ENCODE peak calls at places on chromosomes 13 and 19, in ten cellular contexts. One of them, this sample, is unnamed.

GRCh38 chr13:93172109-93172508 is 54.5 kb upstream of the GPC6 start:
- DNase-seq in Calu3: no peak
- DNase-seq in DND-41: no peak
- DNase-seq in left ventricle myocardium inferior: no peak
- DNase-seq in WERI-Rb-1: peak; percentile 38
- DNase-seq in choroid plexus epithelial cell: no peak
- DNase-seq in tibial nerve: no peak
- DNase-seq in cardiac muscle cell: no peak
- DNase-seq in upper lobe of right lung: no peak
- DNase-seq in AG10803: no peak
- DNase-seq in this sample: no peak

GRCh38 chr19:10270180-10270615 is 722 bp upstream of the ICAM1 start:
- DNase-seq in upper lobe of right lung: peak; percentile 93
- DNase-seq in choroid plexus epithelial cell: peak; percentile 48
- DNase-seq in Calu3: no peak
- DNase-seq in left ventricle myocardium inferior: peak; percentile 76
- DNase-seq in AG10803: no peak
- DNase-seq in tibial nerve: peak; percentile 35
- DNase-seq in DND-41: no peak
- DNase-seq in cardiac muscle cell: no peak
- DNase-seq in WERI-Rb-1: no peak
- DNase-seq in this sample: no peak

GRCh38 chr13:87331178-87331577 is 340.0 kb upstream of the SLITRK5 start:
- DNase-seq in AG10803: peak; percentile 0
- DNase-seq in tibial nerve: no peak
- DNase-seq in Calu3: no peak
- DNase-seq in cardiac muscle cell: no peak
- DNase-seq in choroid plexus epithelial cell: peak; percentile 23
- DNase-seq in WERI-Rb-1: no peak
- DNase-seq in DND-41: no peak
- DNase-seq in left ventricle myocardium inferior: no peak
- DNase-seq in upper lobe of right lung: no peak
- DNase-seq in this sample: no peak

GRCh38 chr19:33621811-33622504 is at the start of gene CHST8:
- DNase-seq in WERI-Rb-1: peak; percentile 83
- DNase-seq in Calu3: no peak
- DNase-seq in choroid plexus epithelial cell: peak; percentile 16
- DNase-seq in left ventricle myocardium inferior: peak; percentile 40
- DNase-seq in AG10803: peak; percentile 20
- DNase-seq in cardiac muscle cell: peak; percentile 80
- DNase-seq in upper lobe of right lung: no peak
- DNase-seq in tibial nerve: no peak
- DNase-seq in DND-41: no peak
- DNase-seq in this sample: peak; percentile 82

GRCh38 chr13:43110036-43110435 is 86.7 kb downstream of the DNAJC15 start:
- DNase-seq in tibial nerve: no peak
- DNase-seq in choroid plexus epithelial cell: no peak
- DNase-seq in WERI-Rb-1: no peak
- DNase-seq in left ventricle myocardium inferior: no peak
- DNase-seq in cardiac muscle cell: peak; percentile 24
- DNase-seq in AG10803: no peak
- DNase-seq in DND-41: no peak
- DNase-seq in upper lobe of right lung: no peak
- DNase-seq in Calu3: no peak
- DNase-seq in this sample: no peak

GRCh38 chr13:35496761-35497386 is 20.4 kb upstream of the MAB21L1 start:
- DNase-seq in DND-41: no peak
- DNase-seq in cardiac muscle cell: no peak
- DNase-seq in Calu3: no peak
- DNase-seq in upper lobe of right lung: no peak
- DNase-seq in tibial nerve: no peak
- DNase-seq in left ventricle myocardium inferior: no peak
- DNase-seq in WERI-Rb-1: no peak
- DNase-seq in choroid plexus epithelial cell: no peak
- DNase-seq in AG10803: peak; percentile 16
- DNase-seq in this sample: no peak

GRCh38 chr19:1465191-1466016 is 13.6 kb downstream of the C19orf25 start:
- DNase-seq in WERI-Rb-1: no peak
- DNase-seq in DND-41: no peak
- DNase-seq in tibial nerve: no peak
- DNase-seq in upper lobe of right lung: no peak
- DNase-seq in Calu3: no peak
- DNase-seq in choroid plexus epithelial cell: peak; percentile 52
- DNase-seq in AG10803: peak; percentile 47
- DNase-seq in cardiac muscle cell: peak; percentile 73
- DNase-seq in left ventricle myocardium inferior: no peak
- DNase-seq in this sample: no peak

GRCh38 chr13:39047560-39047959 is 9.3 kb downstream of the NHLRC3 start:
- DNase-seq in WERI-Rb-1: peak; percentile 9
- DNase-seq in upper lobe of right lung: no peak
- DNase-seq in Calu3: peak; percentile 31
- DNase-seq in left ventricle myocardium inferior: no peak
- DNase-seq in choroid plexus epithelial cell: peak; percentile 40
- DNase-seq in cardiac muscle cell: no peak
- DNase-seq in DND-41: no peak
- DNase-seq in tibial nerve: no peak
- DNase-seq in AG10803: no peak
- DNase-seq in this sample: no peak

DNA sequence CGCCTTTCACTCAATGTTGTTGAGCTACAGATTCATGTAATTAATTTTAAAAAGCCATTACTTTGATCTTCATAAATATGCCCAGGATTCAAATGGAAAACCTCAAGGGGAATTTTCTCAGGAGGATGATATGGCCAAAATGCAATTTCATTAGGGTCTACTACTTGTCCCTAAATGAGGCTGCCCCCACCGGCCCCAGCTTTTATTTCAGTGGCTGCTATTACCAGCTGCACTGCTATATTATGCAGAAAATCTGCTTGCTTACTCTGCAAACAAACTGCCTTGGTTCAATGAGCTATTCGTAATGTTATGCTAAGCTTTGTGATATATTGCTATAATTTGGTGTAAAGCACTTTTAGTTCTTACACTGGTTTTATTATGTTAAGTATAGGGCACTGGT is 137.3 kb upstream of the TMTC4 start:
- DNase-seq in AG10803: no peak
- DNase-seq in upper lobe of right lung: no peak
- DNase-seq in Calu3: no peak
- DNase-seq in cardiac muscle cell: no peak
- DNase-seq in DND-41: no peak
- DNase-seq in left ventricle myocardium inferior: no peak
- DNase-seq in choroid plexus epithelial cell: no peak
- DNase-seq in tibial nerve: no peak
- DNase-seq in WERI-Rb-1: no peak
- DNase-seq in this sample: no peak
- TF ChIP-seq CTCF in AG10803: no peak
- TF ChIP-seq CTCF in upper lobe of right lung: no peak
- TF ChIP-seq CTCF in Calu3: no peak
- TF ChIP-seq CTCF in cardiac muscle cell: no peak
- TF ChIP-seq CTCF in DND-41: no peak
- TF ChIP-seq CTCF in left ventricle myocardium inferior: no peak
- TF ChIP-seq CTCF in choroid plexus epithelial cell: no peak
- TF ChIP-seq CTCF in tibial nerve: no peak
- TF ChIP-seq CTCF in WERI-Rb-1: no peak
- TF ChIP-seq CTCF in this sample: no peak

GRCh38 chr19:42325308-42325895 is at the start of gene MEGF8:
- DNase-seq in DND-41: peak; percentile 99
- DNase-seq in AG10803: peak; percentile 99
- DNase-seq in left ventricle myocardium inferior: peak; percentile 97
- DNase-seq in upper lobe of right lung: peak; percentile 99
- DNase-seq in WERI-Rb-1: peak; percentile 99
- DNase-seq in choroid plexus epithelial cell: peak; percentile 99
- DNase-seq in cardiac muscle cell: peak; percentile 99
- DNase-seq in Calu3: peak; percentile 99
- DNase-seq in tibial nerve: peak; percentile 92
- DNase-seq in this sample: peak; percentile 96
- TF ChIP-seq CTCF in DND-41: peak; percentile 99
- TF ChIP-seq CTCF in AG10803: no peak
- TF ChIP-seq CTCF in left ventricle myocardium inferior: peak; percentile 90
- TF ChIP-seq CTCF in upper lobe of right lung: peak; percentile 87
- TF ChIP-seq CTCF in WERI-Rb-1: peak; percentile 79
- TF ChIP-seq CTCF in choroid plexus epithelial cell: peak; percentile 96
- TF ChIP-seq CTCF in cardiac muscle cell: peak; percentile 95
- TF ChIP-seq CTCF in Calu3: no peak
- TF ChIP-seq CTCF in tibial nerve: peak; percentile 92
- TF ChIP-seq CTCF in this sample: peak; percentile 90

GRCh38 chr19:40279761-40280607 is 5.2 kb downstream of the AKT2 start:
- DNase-seq in Calu3: no peak
- DNase-seq in choroid plexus epithelial cell: peak; percentile 38
- DNase-seq in cardiac muscle cell: no peak
- DNase-seq in left ventricle myocardium inferior: no peak
- DNase-seq in AG10803: no peak
- DNase-seq in DND-41: no peak
- DNase-seq in tibial nerve: no peak
- DNase-seq in WERI-Rb-1: no peak
- DNase-seq in upper lobe of right lung: no peak
- DNase-seq in this sample: no peak

GRCh38 chr19:40281381-40282208 is 3.5 kb downstream of the AKT2 start:
- DNase-seq in AG10803: peak; percentile 58
- DNase-seq in Calu3: no peak
- DNase-seq in left ventricle myocardium inferior: no peak
- DNase-seq in cardiac muscle cell: no peak
- DNase-seq in WERI-Rb-1: no peak
- DNase-seq in choroid plexus epithelial cell: no peak
- DNase-seq in upper lobe of right lung: no peak
- DNase-seq in tibial nerve: no peak
- DNase-seq in DND-41: no peak
- DNase-seq in this sample: peak; percentile 63

GRCh38 chr19:40279120-40279551 is 6.0 kb downstream of the AKT2 start:
- DNase-seq in left ventricle myocardium inferior: peak; percentile 80
- DNase-seq in choroid plexus epithelial cell: peak; percentile 87
- DNase-seq in Calu3: no peak
- DNase-seq in WERI-Rb-1: no peak
- DNase-seq in upper lobe of right lung: no peak
- DNase-seq in tibial nerve: peak; percentile 49
- DNase-seq in cardiac muscle cell: peak; percentile 23
- DNase-seq in DND-41: no peak
- DNase-seq in AG10803: peak; percentile 81
- DNase-seq in this sample: no peak

GRCh38 chr19:40282209-40282580 is 3.0 kb downstream of the AKT2 start:
- DNase-seq in left ventricle myocardium inferior: no peak
- DNase-seq in choroid plexus epithelial cell: no peak
- DNase-seq in DND-41: no peak
- DNase-seq in AG10803: no peak
- DNase-seq in WERI-Rb-1: no peak
- DNase-seq in cardiac muscle cell: no peak
- DNase-seq in Calu3: no peak
- DNase-seq in tibial nerve: no peak
- DNase-seq in upper lobe of right lung: no peak
- DNase-seq in this sample: no peak

DNA sequence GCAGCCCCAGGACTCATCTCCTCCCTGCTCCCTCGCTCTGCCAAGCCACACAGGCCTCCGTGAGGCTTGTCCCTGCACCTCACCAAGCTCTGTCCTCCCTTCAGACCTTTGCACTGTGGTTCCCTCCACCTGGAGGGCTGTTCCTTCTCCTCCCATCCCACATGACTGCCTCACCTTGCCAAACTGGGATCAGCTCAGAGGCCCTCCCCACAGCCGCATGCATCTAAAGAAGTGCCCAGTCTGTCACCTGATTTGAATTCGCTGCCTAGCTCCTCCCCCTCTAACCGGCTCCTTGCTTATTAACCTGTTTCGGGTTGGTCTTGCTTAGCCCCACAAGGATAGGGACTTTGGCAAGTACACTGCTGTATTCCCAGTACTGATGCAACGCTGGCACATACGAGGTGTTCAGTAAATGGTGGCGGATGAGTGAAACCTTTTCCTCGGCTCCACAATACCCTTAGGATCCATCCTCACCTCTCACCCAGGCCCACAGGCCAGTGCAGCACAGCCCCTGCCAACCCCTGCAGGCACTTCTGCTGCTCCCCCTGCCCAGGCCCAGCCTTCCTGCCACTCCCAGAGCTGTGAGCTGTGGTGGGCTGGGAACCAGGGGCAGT is 4.4 kb downstream of the AKT2 start:
- DNase-seq in AG10803: no peak
- DNase-seq in cardiac muscle cell: no peak
- DNase-seq in WERI-Rb-1: no peak
- DNase-seq in left ventricle myocardium inferior: peak; percentile 47
- DNase-seq in tibial nerve: no peak
- DNase-seq in choroid plexus epithelial cell: no peak
- DNase-seq in Calu3: no peak
- DNase-seq in DND-41: no peak
- DNase-seq in upper lobe of right lung: no peak
- DNase-seq in this sample: no peak
- TF ChIP-seq CTCF in AG10803: no peak
- TF ChIP-seq CTCF in cardiac muscle cell: no peak
- TF ChIP-seq CTCF in WERI-Rb-1: no peak
- TF ChIP-seq CTCF in left ventricle myocardium inferior: no peak
- TF ChIP-seq CTCF in tibial nerve: no peak
- TF ChIP-seq CTCF in choroid plexus epithelial cell: no peak
- TF ChIP-seq CTCF in Calu3: no peak
- TF ChIP-seq CTCF in DND-41: no peak
- TF ChIP-seq CTCF in upper lobe of right lung: no peak
- TF ChIP-seq CTCF in this sample: no peak

GRCh38 chr19:55092423-55093318 is 17.0 kb downstream of the EPS8L1 start:
- DNase-seq in upper lobe of right lung: no peak
- DNase-seq in DND-41: no peak
- DNase-seq in tibial nerve: no peak
- DNase-seq in Calu3: no peak
- DNase-seq in choroid plexus epithelial cell: no peak
- DNase-seq in cardiac muscle cell: no peak
- DNase-seq in WERI-Rb-1: no peak
- DNase-seq in left ventricle myocardium inferior: no peak
- DNase-seq in AG10803: no peak
- DNase-seq in this sample: no peak

GRCh38 chr19:55090564-55090963 is 14.9 kb downstream of the EPS8L1 start:
- DNase-seq in choroid plexus epithelial cell: no peak
- DNase-seq in cardiac muscle cell: no peak
- DNase-seq in AG10803: no peak
- DNase-seq in WERI-Rb-1: no peak
- DNase-seq in left ventricle myocardium inferior: no peak
- DNase-seq in upper lobe of right lung: no peak
- DNase-seq in Calu3: no peak
- DNase-seq in DND-41: no peak
- DNase-seq in tibial nerve: no peak
- DNase-seq in this sample: no peak

GRCh38 chr19:55091126-55091910 is 15.6 kb downstream of the EPS8L1 start:
- DNase-seq in DND-41: no peak
- DNase-seq in WERI-Rb-1: no peak
- DNase-seq in choroid plexus epithelial cell: no peak
- DNase-seq in upper lobe of right lung: no peak
- DNase-seq in Calu3: no peak
- DNase-seq in tibial nerve: no peak
- DNase-seq in AG10803: no peak
- DNase-seq in left ventricle myocardium inferior: no peak
- DNase-seq in cardiac muscle cell: no peak
- DNase-seq in this sample: peak; percentile 12

GRCh38 chr19:55089279-55089944 is 13.7 kb downstream of the EPS8L1 start:
- DNase-seq in left ventricle myocardium inferior: no peak
- DNase-seq in WERI-Rb-1: no peak
- DNase-seq in cardiac muscle cell: no peak
- DNase-seq in tibial nerve: no peak
- DNase-seq in upper lobe of right lung: no peak
- DNase-seq in DND-41: no peak
- DNase-seq in Calu3: no peak
- DNase-seq in AG10803: no peak
- DNase-seq in choroid plexus epithelial cell: no peak
- DNase-seq in this sample: no peak

DNA sequence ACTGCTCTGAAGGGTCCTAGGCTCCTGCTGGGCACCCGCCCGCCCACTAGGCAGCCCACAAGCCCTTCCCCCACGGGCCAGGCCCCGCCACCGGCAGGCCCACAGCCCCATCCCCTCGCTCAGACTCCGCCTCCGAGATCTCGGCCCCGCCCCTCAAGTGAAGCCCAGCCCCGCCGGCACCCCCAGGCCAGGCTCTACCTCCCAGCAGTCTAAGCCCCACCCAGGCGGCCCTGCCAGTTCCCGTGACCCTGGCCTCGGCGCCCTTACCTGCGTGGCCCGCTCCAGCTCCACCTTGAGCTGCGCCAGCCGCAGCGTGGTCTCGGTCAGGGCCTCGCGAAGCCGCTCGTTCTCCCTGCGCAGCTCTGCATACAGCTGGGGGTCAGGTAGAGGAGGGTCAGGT is 16.3 kb downstream of the EPS8L1 start:
- DNase-seq in upper lobe of right lung: no peak
- DNase-seq in cardiac muscle cell: no peak
- DNase-seq in left ventricle myocardium inferior: no peak
- DNase-seq in choroid plexus epithelial cell: no peak
- DNase-seq in DND-41: no peak
- DNase-seq in WERI-Rb-1: peak; percentile 49
- DNase-seq in tibial nerve: no peak
- DNase-seq in Calu3: no peak
- DNase-seq in AG10803: no peak
- DNase-seq in this sample: no peak
- TF ChIP-seq CTCF in upper lobe of right lung: no peak
- TF ChIP-seq CTCF in cardiac muscle cell: no peak
- TF ChIP-seq CTCF in left ventricle myocardium inferior: no peak
- TF ChIP-seq CTCF in choroid plexus epithelial cell: no peak
- TF ChIP-seq CTCF in DND-41: no peak
- TF ChIP-seq CTCF in WERI-Rb-1: no peak
- TF ChIP-seq CTCF in tibial nerve: no peak
- TF ChIP-seq CTCF in Calu3: no peak
- TF ChIP-seq CTCF in AG10803: no peak
- TF ChIP-seq CTCF in this sample: no peak